ENCODE peak calls at places on chromosomes 7 and 10, in four cellular contexts. M is K562, Z is HepG2, N is GM12878. I is an unnamed sample.

GRCh38 chr7:77867208-77867915 is 68.8 kb downstream of the PHTF2 start:
- DNase-seq in M (no peak), Z (no peak), N (no peak), I (no peak)

GRCh38 chr10:24848169-24848688 is 104.2 kb downstream of the PRTFDC1 start:
- DNase-seq in M (no peak), Z (no peak), N (no peak), I (no peak)

GRCh38 chr10:103548581-103549348 is 55.3 kb downstream of the NEURL1 start:
- DNase-seq in M (no peak), Z (no peak), N (no peak), I (no peak)

GRCh38 chr7:130021105-130021834 is 29.9 kb downstream of the ZC3HC1 start:
- DNase-seq in M (no peak), Z (no peak), N (no peak), I (no peak)

GRCh38 chr7:55477781-55478374 is 94.4 kb downstream of the VOPP1 start:
- DNase-seq in M (no peak), Z (no peak), N (no peak), I (no peak)

GRCh38 chr7:9822458-9823290 is 1151.0 kb upstream of the PHF14 start:
- DNase-seq in M (no peak), Z (no peak), N (no peak), I (no peak)

GRCh38 chr10:63114031-63114814 is 18.9 kb upstream of the NRBF2 start:
- DNase-seq in M (no peak), Z (peak; percentile 72), N (no peak), I (no peak)

GRCh38 chr10:69318087-69318996 is 40.0 kb downstream of the HK1 start:
- DNase-seq in M (peak; percentile 96), Z (no peak), N (peak; percentile 44), I (peak; percentile 95)

GRCh38 chr10:59870152-59870551 is 36.2 kb downstream of the CCDC6 start:
- DNase-seq in M (no peak), Z (no peak), N (no peak), I (no peak)

GRCh38 chr10:129916506-129916995 is 47.5 kb downstream of the EBF3 start:
- DNase-seq in M (no peak), Z (no peak), N (no peak), I (no peak)

GRCh38 chr10:133258066-133258817 is 18.4 kb downstream of the ADAM8 start:
- DNase-seq in M (no peak), Z (no peak), N (no peak), I (no peak)

GRCh38 chr7:90709501-90710465 is 113.7 kb downstream of the CDK14 start:
- DNase-seq in M (no peak), Z (no peak), N (no peak), I (no peak)

GRCh38 chr7:87506243-87507180 is 31.0 kb upstream of the ABCB4 start:
- DNase-seq in M (no peak), Z (peak; percentile 11), N (no peak), I (no peak)

GRCh38 chr10:90674927-90675326 is 182.9 kb downstream of the HTR7 start:
- DNase-seq in M (no peak), Z (no peak), N (no peak), I (no peak)

GRCh38 chr10:60816624-60817023 is 38.3 kb downstream of the CDK1 start:
- DNase-seq in M (peak; percentile 87), Z (peak; percentile 71), N (peak; percentile 26), I (peak; percentile 68)

GRCh38 chr10:13673165-13673564 is 86.4 kb downstream of the PRPF18 start:
- DNase-seq in M (no peak), Z (no peak), N (no peak), I (peak; percentile 37)

GRCh38 chr7:1454471-1455065 is 4.7 kb downstream of the MICALL2 start:
- DNase-seq in M (no peak), Z (no peak), N (no peak), I (no peak)

GRCh38 chr7:23931633-23932032 is 221.6 kb downstream of the STK31 start:
- DNase-seq in M (no peak), Z (no peak), N (no peak), I (no peak)

GRCh38 chr10:115093286-115093775 is at the start of gene ATRNL1:
- DNase-seq in M (peak; percentile 4), Z (no peak), N (no peak), I (peak; percentile 68)

GRCh38 chr10:47311193-47311899 is 10.9 kb upstream of the GDF2 start:
- DNase-seq in M (peak; percentile 58), Z (no peak), N (no peak), I (no peak)

GRCh38 chr7:141702047-141702567 is at the start of gene DENND11:
- DNase-seq in M (peak; percentile 82), Z (no peak), N (no peak), I (peak; percentile 86)

GRCh38 chr10:12720217-12720981 is 281.1 kb downstream of the CCDC3 start:
- DNase-seq in M (no peak), Z (peak; percentile 76), N (no peak), I (peak; percentile 34)

GRCh38 chr10:5589963-5590511 is 65.3 kb downstream of the CALML3 start:
- DNase-seq in M (peak; percentile 44), Z (no peak), N (no peak), I (no peak)

GRCh38 chr7:130256716-130257115 is 9.9 kb upstream of the CPA2 start:
- DNase-seq in M (no peak), Z (no peak), N (no peak), I (no peak)

GRCh38 chr7:84200859-84201258 is 6.3 kb upstream of the SEMA3A start:
- DNase-seq in M (no peak), Z (no peak), N (no peak), I (no peak)

GRCh38 chr7:102450242-102450641 is 14.4 kb downstream of the ALKBH4 start:
- DNase-seq in M (no peak), Z (no peak), N (no peak), I (no peak)

GRCh38 chr10:51369903-51370302 is 295.6 kb downstream of the PRKG1 start:
- DNase-seq in M (no peak), Z (no peak), N (no peak), I (no peak)

GRCh38 chr10:6694447-6695155 is 114.5 kb upstream of the PRKCQ start:
- DNase-seq in M (no peak), Z (no peak), N (no peak), I (no peak)

GRCh38 chr7:20064181-20064970 is 152.8 kb downstream of the MACC1 start:
- DNase-seq in M (no peak), Z (no peak), N (no peak), I (no peak)

GRCh38 chr7:45681596-45682357 is 107.6 kb downstream of the ADCY1 start:
- DNase-seq in M (no peak), Z (no peak), N (no peak), I (no peak)

GRCh38 chr7:101783381-101784181 is 33.8 kb upstream of the CUX1 start:
- DNase-seq in M (no peak), Z (no peak), N (no peak), I (no peak)

GRCh38 chr10:35339946-35340345 is 3.6 kb downstream of the CCNY start:
- DNase-seq in M (no peak), Z (no peak), N (peak; percentile 65), I (no peak)

GRCh38 chr10:43574906-43575305 is 490 bp upstream of the ZNF239 start:
- DNase-seq in M (no peak), Z (no peak), N (no peak), I (no peak)

GRCh38 chr7:131511774-131512535 is 44.5 kb downstream of the PODXL start:
- DNase-seq in M (no peak), Z (no peak), N (no peak), I (no peak)

GRCh38 chr10:101012525-101013364 is 13.1 kb downstream of the LZTS2 start:
- DNase-seq in M (peak; percentile 53), Z (peak; percentile 89), N (peak; percentile 61), I (peak; percentile 82)

DNA sequence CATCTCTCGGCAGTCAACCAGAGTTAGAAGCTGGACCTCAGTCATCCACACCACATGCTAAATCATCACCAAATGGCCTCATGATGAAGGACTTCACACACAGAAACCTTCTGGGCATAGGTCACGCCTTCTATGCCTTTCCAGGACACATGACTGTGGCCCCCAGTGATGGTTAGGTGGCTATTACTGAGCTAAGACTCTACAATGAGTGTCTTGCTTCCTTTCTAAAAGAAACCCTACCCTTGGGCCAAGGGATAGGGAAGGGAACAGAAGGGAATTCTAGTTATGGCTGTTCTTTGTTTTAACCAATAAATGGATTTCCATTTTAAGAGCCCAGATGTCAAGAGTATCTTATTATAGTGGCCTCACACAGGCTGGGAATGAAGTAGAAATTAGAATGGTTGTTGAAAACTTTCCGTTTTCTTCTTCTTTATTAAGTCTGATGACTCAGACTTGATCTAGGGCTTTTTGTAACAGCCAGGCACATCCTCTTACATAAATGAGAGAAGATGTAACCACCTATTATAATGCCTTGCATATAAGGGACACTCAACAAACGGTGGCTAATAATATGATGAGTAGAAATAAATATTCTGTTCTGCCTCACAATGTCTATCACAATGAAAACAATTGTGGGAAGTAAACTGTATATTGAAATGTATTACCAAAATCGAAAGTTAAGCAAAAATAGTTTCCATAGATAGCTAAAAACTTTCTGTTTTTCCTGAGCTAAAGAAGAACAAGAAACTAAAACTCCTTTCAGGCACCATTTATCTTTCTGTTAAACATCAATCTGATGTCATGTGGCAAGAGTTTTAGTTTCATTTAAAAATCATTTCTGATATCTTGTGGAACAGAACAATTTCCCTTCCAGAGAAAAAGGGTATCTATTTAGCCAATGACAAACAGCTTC is 62.5 kb upstream of the TOMM7 start:
- DNase-seq in M (no peak), Z (no peak), N (peak; percentile 66), I (no peak)
- TF ChIP-seq BHLHE40 in M (no peak), Z (no peak), N (peak; percentile 36), I (no peak)

GRCh38 chr10:83983578-83984255 is 155.6 kb upstream of the GHITM start:
- DNase-seq in M (peak; percentile 28), Z (peak; percentile 15), N (no peak), I (peak; percentile 26)
- TF ChIP-seq FOXM1 in M (no peak), Z (no peak), N (no peak), I (no peak)

DNA sequence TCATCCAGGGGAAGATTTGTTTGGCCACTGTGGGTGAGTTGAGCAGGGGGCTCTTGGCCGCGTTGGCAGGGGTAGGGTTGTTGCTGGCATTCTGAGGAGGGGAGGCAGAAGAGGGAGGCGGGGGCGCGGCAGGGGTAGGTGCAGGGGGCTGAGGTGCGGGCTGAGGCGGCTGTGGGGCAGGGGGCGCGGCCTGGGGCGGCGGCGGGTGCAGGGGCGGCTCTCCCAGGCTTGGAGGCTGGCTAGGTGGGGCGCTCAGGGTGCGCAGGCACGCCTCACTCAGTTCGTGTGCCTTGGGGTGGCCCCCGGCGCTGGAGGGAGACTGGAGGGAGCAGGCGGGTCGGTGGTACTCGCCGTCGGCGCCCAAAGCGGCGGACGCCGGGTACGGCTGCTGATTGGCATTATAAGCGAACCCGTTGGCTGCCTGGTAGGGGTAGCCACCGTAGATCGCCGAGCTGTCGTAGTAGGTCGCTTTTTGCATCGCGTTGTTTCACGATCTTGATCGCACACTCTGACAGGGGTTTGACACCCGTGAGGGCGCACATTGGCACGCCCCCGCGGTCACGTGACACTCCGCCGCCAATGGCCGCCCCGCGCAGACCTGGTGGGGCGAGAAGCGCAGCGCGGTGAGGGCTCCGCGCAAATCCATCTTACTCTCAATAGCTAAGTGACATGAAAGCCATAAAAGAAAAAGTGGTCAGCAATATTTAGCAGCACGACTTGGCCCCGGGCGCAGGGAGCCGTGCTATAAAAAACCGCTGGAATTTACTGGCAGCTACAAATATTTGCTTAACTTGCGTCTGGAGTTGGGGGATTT is 7.9 kb upstream of the HOXA2 start:
- DNase-seq in M (no peak), Z (no peak), N (no peak), I (peak; percentile 79)
- TF ChIP-seq BHLHE40 in M (no peak), Z (no peak), N (no peak), I (no peak)

GRCh38 chr10:80201592-80202256 is 3.6 kb downstream of the ANXA11 start:
- DNase-seq in M (no peak), Z (no peak), N (no peak), I (no peak)
- TF ChIP-seq FOXM1 in M (no peak), Z (no peak), N (no peak), I (no peak)